ENCODE peak calls at places on chromosomes 1 and 21, in seven cellular contexts. F is IMR-90, I is right lobe of liver, W is esophagus squamous epithelium, S is adrenal gland, E is A549, T is breast epithelium. J is an unnamed sample.

GRCh38 chr1:233019921-233020320 is 69.5 kb downstream of the NTPCR start:
- DNase-seq in F (peak; percentile 79), I (no peak), W (no peak), S (no peak), E (no peak), T (no peak), J (no peak)

GRCh38 chr1:61011514-61012263 is 70.7 kb upstream of the NFIA start:
- DNase-seq in F (no peak), I (no peak), W (no peak), S (no peak), E (no peak), T (no peak), J (no peak)

GRCh38 chr1:9384751-9385245 is 92.1 kb downstream of the SPSB1 start:
- DNase-seq in F (no peak), I (no peak), W (no peak), S (peak; percentile 88), E (no peak), T (no peak), J (no peak)

GRCh38 chr21:32411366-32412161 is 942 bp upstream of the EVA1C start:
- DNase-seq in F (peak; percentile 38), I (peak; percentile 88), W (peak; percentile 10), S (peak; percentile 77), E (no peak), T (peak; percentile 88), J (peak; percentile 64)

GRCh38 chr1:164787834-164788231 is 228.8 kb downstream of the PBX1 start:
- DNase-seq in F (no peak), I (no peak), W (no peak), S (no peak), E (no peak), T (no peak), J (no peak)

GRCh38 chr21:37562920-37563640 is 196.5 kb downstream of the DYRK1A start:
- DNase-seq in F (no peak), I (no peak), W (no peak), S (peak; percentile 34), E (no peak), T (no peak), J (peak; percentile 65)

GRCh38 chr1:202240956-202241355 is 47.4 kb downstream of the LGR6 start:
- DNase-seq in F (no peak), I (peak; percentile 9), W (no peak), S (no peak), E (no peak), T (no peak), J (peak; percentile 8)

GRCh38 chr1:85125891-85126290 is 74.9 kb downstream of the SYDE2 start:
- DNase-seq in F (no peak), I (no peak), W (no peak), S (no peak), E (no peak), T (no peak), J (no peak)

GRCh38 chr1:4768553-4768952 is 114.1 kb downstream of the AJAP1 start:
- DNase-seq in F (no peak), I (no peak), W (no peak), S (no peak), E (no peak), T (no peak), J (no peak)

GRCh38 chr1:152725261-152725660 is 17.3 kb downstream of the LCE4A start:
- DNase-seq in F (no peak), I (no peak), W (no peak), S (no peak), E (no peak), T (no peak), J (no peak)

DNA sequence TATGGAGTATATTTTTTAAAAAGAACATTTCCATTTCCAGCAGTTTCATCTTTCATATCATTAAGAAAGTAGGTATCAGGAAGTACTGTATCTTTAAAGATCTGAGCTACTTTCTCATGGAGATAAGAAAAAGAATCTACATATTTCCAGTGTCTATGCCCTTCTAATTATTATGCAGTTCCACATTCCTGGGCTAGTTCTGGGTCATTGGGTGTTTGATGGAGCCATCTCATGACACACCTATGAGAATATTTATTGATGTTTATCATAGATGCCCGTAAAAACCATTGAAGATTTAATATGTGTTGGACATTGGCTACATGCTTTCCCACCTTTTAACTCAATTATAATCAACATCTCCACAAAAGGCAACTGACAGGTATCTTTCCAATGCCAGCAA is 21.0 kb downstream of the LCE4A start:
- DNase-seq in F (no peak), I (no peak), W (no peak), S (no peak), E (no peak), T (no peak), J (no peak)
- H3K9me3 ChIP-seq in F (no peaks in the 10 kb centered on the region), I (no peaks in the 10 kb centered on the region), W (no peaks in the 10 kb centered on the region), S (no peaks in the 10 kb centered on the region), E (no peaks in the 10 kb centered on the region), T (no peaks in the 10 kb centered on the region), J (no peaks in the 10 kb centered on the region)

DNA sequence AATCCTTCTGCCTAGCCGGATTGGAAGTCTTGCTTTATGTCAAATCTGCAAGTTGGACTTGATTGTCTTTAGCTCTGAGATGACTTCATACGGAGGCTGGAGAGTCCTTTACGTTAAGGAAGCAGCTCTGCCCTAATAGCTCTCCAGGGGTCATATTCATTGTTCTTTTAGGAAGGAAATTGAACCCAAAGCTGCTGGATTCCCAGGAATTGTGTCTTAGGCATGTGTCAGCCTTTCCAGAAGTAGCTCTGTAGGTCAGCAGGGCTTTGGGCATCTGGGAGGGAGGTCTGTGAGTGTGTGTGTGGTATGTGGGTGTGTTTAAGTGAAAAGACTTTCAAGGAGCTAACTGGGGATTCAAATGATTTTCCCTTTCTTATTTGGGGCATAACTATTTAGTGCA is 82.4 kb downstream of the ABCA4 start:
- DNase-seq in F (peak; percentile 47), I (no peak), W (no peak), S (no peak), E (no peak), T (no peak), J (no peak)
- TF ChIP-seq POLR2A in F (no peak), I (no peak), W (no peak), S (no peak), E (no peak), T (no peak), J (no peak)

GRCh38 chr1:116545359-116545705 is 25.5 kb downstream of the CD58 start:
- DNase-seq in F (no peak), I (no peak), W (no peak), S (no peak), E (no peak), T (no peak), J (no peak)
- H3K9me3 ChIP-seq in F (no peaks in the 10 kb centered on the region), I (no peaks in the 10 kb centered on the region), W (no peaks in the 10 kb centered on the region), S (no peaks in the 10 kb centered on the region), E (no peaks in the 10 kb centered on the region), T (no peaks in the 10 kb centered on the region), J (no peaks in the 10 kb centered on the region)

GRCh38 chr1:54764922-54765561 is 719 bp upstream of the PARS2 start:
- DNase-seq in F (no peak), I (no peak), W (no peak), S (no peak), E (no peak), T (no peak), J (no peak)

GRCh38 chr1:54767526-54767925 is 3.2 kb upstream of the PARS2 start:
- DNase-seq in F (no peak), I (no peak), W (no peak), S (no peak), E (no peak), T (no peak), J (no peak)

GRCh38 chr1:54763814-54764131 is 550 bp downstream of the PARS2 start:
- DNase-seq in F (no peak), I (no peak), W (no peak), S (no peak), E (peak; percentile 7), T (no peak), J (no peak)

GRCh38 chr1:54766726-54767125 is 2.4 kb upstream of the PARS2 start:
- DNase-seq in F (no peak), I (no peak), W (no peak), S (no peak), E (no peak), T (no peak), J (no peak)

GRCh38 chr1:54764132-54764921 is at the start of gene PARS2:
- DNase-seq in F (peak; percentile 100), I (peak; percentile 97), W (peak; percentile 89), S (peak; percentile 98), E (peak; percentile 90), T (peak; percentile 92), J (peak; percentile 98)
- TF ChIP-seq POLR2A in F (peak; percentile 89), I (peak; percentile 65), W (no peak), S (peak; percentile 67), E (peak; percentile 84), T (peak; percentile 67), J (peak; percentile 56)

DNA sequence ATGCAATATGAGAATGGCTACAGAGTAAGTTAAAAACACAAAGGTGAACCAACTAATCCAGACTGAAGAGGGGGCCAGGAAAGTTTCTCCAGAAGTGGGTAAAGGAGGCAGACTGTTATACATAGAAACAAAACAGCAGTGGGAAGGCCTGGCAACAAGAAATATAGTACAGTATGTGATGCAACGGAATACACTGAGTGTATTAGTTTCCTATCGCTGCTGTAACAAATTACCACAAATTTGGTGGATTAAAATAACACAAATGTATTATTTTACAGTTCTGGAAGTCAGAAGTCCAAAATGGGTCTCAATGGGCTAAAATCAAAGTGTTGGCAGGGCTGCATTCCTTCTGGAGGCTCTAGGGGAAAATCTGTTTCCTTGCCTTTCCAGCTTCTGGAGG is 95.2 kb downstream of the ZSWIM5 start:
- DNase-seq in F (no peak), I (no peak), W (no peak), S (no peak), E (no peak), T (no peak), J (no peak)
- H3K9me3 ChIP-seq in F (no peaks in the 10 kb centered on the region), I (no peaks in the 10 kb centered on the region), W (no peaks in the 10 kb centered on the region), S (no peaks in the 10 kb centered on the region), E (no peaks in the 10 kb centered on the region), T (peaks cover 5% of the 10 kb centered on the region), J (no peaks in the 10 kb centered on the region)

DNA sequence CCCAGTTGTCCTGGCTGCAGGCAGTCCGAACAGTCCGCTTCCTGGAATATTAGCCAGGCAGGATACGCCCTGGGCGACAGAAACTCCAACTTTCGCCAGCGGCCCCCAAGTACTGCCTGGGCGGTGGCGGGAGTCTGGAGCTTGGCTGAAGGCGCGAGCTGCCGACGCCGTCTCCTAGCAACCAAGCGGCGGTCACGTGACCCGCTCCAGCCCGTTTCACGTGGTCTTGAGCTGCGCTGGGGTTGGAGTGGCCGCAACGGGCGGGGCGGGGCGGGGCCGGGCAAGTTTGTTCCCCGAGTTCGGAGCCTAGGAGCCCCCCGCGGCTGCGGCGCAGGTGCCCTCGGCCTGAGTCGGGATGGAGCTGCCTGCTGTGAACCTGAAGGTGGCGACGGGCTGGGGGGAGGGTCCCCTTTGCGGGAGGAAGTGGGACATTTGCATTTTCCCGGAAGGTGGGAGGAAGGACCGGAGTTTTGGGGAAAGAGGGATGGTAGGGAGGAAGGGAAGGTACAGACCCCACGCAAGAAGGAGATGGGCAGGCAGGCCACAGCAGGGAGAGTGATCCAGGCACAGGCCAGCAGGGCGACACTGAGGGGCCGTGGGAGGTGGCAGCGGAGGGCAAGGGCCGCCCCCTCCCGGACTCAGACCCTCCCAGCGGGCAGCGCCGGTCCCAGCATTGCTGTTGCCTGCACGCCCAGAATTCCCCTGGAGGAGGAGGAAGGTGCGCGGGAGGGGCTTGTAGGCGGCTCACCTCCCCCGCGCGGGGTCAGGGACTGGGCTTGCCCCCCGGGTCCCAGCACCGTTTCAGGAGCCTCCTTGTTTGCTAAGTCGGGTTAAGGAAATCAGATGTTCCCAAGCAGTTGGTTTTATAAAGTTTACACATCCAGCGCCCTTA is at the start of gene AGTRAP:
- DNase-seq in F (peak; percentile 87), I (peak; percentile 97), W (peak; percentile 50), S (peak; percentile 93), E (peak; percentile 81), T (peak; percentile 98), J (peak; percentile 98)
- TF ChIP-seq POLR2A in F (no peak), I (peak; percentile 15), W (no peak), S (no peak), E (peak; percentile 22), T (peak; percentile 67), J (no peak)